ENCODE peak calls at places on chromosome 13, in ten cellular contexts. D is naive thymus-derived CD8-positive, alpha-beta T cell; S is HuH-7.5; K is NCI-H2029; J is stimulated activated naive CD4-positive, alpha-beta T cell; M is MM.1S; Y is body of pancreas; Z is lower lobe of right lung; H is substantia nigra; G is fibroblast of the aortic adventitia. N is an unnamed sample.

GRCh38 chr13:49636705-49637104 is 8.4 kb downstream of the ARL11 start:
- DNase-seq in D (no peak), G (no peak), K (no peak), M (no peak), H (no peak), S (no peak), J (no peak), Z (no peak), Y (no peak), N (no peak)

GRCh38 chr13:42420304-42420703 is 148.4 kb downstream of the AKAP11 start:
- DNase-seq in G (no peak), K (no peak), Y (no peak), J (no peak), S (no peak), Z (no peak), M (no peak), D (no peak), H (no peak), N (no peak)

GRCh38 chr13:36341718-36342117 is 4.5 kb downstream of the SPART start:
- DNase-seq in G (peak), J (no peak), H (no peak), Z (no peak), S (no peak), D (no peak), Y (no peak), M (no peak), K (no peak), N (peak)

GRCh38 chr13:25046274-25046984 is 49.5 kb upstream of the PABPC3 start:
- DNase-seq in D (no peak), H (no peak), J (no peak), S (no peak), Y (no peak), G (no peak), M (no peak), K (no peak), Z (no peak), N (no peak)

GRCh38 chr13:102394158-102395053 is 7.4 kb downstream of the FGF14 start:
- DNase-seq in G (peak), Y (peak), Z (peak), J (peak), D (peak), H (peak), K (peak), M (peak), S (peak), N (peak)

GRCh38 chr13:50631041-50631440 is 212.5 kb downstream of the DLEU7 start:
- DNase-seq in S (no peak), G (no peak), D (no peak), Y (no peak), K (no peak), M (no peak), H (no peak), J (no peak), Z (no peak), N (no peak)

GRCh38 chr13:48857576-48857975 is 118.1 kb upstream of the FNDC3A start:
- DNase-seq in H (no peak), J (no peak), K (no peak), S (no peak), Z (no peak), G (no peak), D (no peak), Y (no peak), M (no peak), N (no peak)

GRCh38 chr13:69761581-69761980 is 346.0 kb upstream of the ATXN8OS start:
- DNase-seq in H (no peak), G (no peak), Z (no peak), M (no peak), J (no peak), S (no peak), Y (no peak), D (no peak), K (no peak), N (no peak)

GRCh38 chr13:79557666-79558065 is 76.7 kb downstream of the NDFIP2 start:
- DNase-seq in K (no peak), Z (no peak), G (no peak), D (no peak), H (no peak), M (no peak), S (no peak), J (no peak), Y (no peak), N (no peak)

GRCh38 chr13:79090552-79091159 is 315.4 kb downstream of the RBM26 start:
- DNase-seq in S (no peak), K (no peak), D (no peak), H (no peak), Y (no peak), M (no peak), J (no peak), G (no peak), Z (no peak), N (no peak)

GRCh38 chr13:28273919-28274318 is 135.6 kb downstream of the PAN3 start:
- DNase-seq in D (no peak), G (no peak), M (no peak), K (no peak), Z (no peak), S (no peak), Y (no peak), J (no peak), H (no peak), N (no peak)

GRCh38 chr13:101305981-101306411 is 110.3 kb downstream of the NALCN start:
- DNase-seq in J (no peak), Y (no peak), D (no peak), Z (no peak), K (no peak), M (no peak), G (no peak), S (no peak), H (no peak), N (no peak)

GRCh38 chr13:28429685-28430290 is 65.1 kb downstream of the FLT1 start:
- DNase-seq in S (no peak), H (no peak), D (no peak), J (no peak), G (no peak), Z (no peak), M (peak), K (no peak), Y (no peak), N (no peak)

GRCh38 chr13:111139874-111140561 is 24.9 kb downstream of the ARHGEF7 start:
- DNase-seq in Z (no peak), K (peak), Y (no peak), J (no peak), S (no peak), H (no peak), G (no peak), M (no peak), D (no peak), N (no peak)

GRCh38 chr13:101989798-101990350 is 412.0 kb downstream of the FGF14 start:
- DNase-seq in G (no peak), M (no peak), Z (no peak), D (no peak), J (no peak), K (no peak), S (no peak), Y (no peak), H (no peak), N (no peak)

GRCh38 chr13:49052801-49053200 is 77.1 kb downstream of the FNDC3A start:
- DNase-seq in G (no peak), Y (no peak), M (no peak), D (no peak), K (no peak), S (no peak), J (no peak), H (no peak), Z (no peak), N (peak)

GRCh38 chr13:52004508-52005183 is 6.6 kb downstream of the ATP7B start:
- DNase-seq in Y (no peak), K (no peak), G (no peak), M (no peak), Z (no peak), J (no peak), S (no peak), D (no peak), H (no peak), N (no peak)

GRCh38 chr13:104847863-104848262 is 1687.6 kb downstream of the EFNB2 start:
- DNase-seq in S (no peak), G (no peak), J (no peak), K (no peak), Z (no peak), D (no peak), Y (no peak), M (no peak), H (no peak), N (no peak)

GRCh38 chr13:95254341-95254740 is 46.9 kb downstream of the ABCC4 start:
- DNase-seq in K (no peak), M (no peak), Y (no peak), H (no peak), G (peak), J (no peak), Z (no peak), D (no peak), S (no peak), N (no peak)

GRCh38 chr13:30744056-30744684 is 8.8 kb downstream of the ALOX5AP start:
- DNase-seq in K (no peak), J (no peak), H (no peak), M (peak), G (no peak), S (no peak), Z (peak), Y (no peak), D (peak), N (peak)

GRCh38 chr13:110648155-110648819 is 32.9 kb downstream of the NAXD start:
- DNase-seq in H (no peak), D (no peak), Y (no peak), J (no peak), Z (no peak), M (no peak), K (no peak), G (no peak), S (no peak), N (no peak)

GRCh38 chr13:98433654-98434053 is 143.3 kb downstream of the STK24 start:
- DNase-seq in Y (no peak), D (no peak), H (no peak), Z (no peak), M (no peak), J (no peak), K (no peak), G (no peak), S (no peak), N (no peak)

GRCh38 chr13:108897955-108898354 is 268.5 kb downstream of the MYO16 start:
- DNase-seq in H (no peak), S (no peak), Z (no peak), K (no peak), G (no peak), D (no peak), Y (no peak), J (no peak), M (no peak), N (no peak)

GRCh38 chr13:76754414-76754813 is 131.8 kb downstream of the KCTD12 start:
- DNase-seq in J (no peak), H (no peak), M (no peak), K (no peak), G (peak), Z (no peak), Y (peak), D (no peak), S (no peak), N (peak)

GRCh38 chr13:23470706-23471610 is 37.5 kb upstream of the SACS start:
- DNase-seq in Z (no peak), H (no peak), J (no peak), M (no peak), D (no peak), K (no peak), G (no peak), S (no peak), Y (no peak), N (no peak)

GRCh38 chr13:112169941-112170822 is 103.2 kb downstream of the SOX1 start:
- DNase-seq in M (no peak), Z (no peak), Y (no peak), G (no peak), J (no peak), K (no peak), H (no peak), S (no peak), D (no peak), N (no peak)

GRCh38 chr13:35797244-35797643 is 320.8 kb upstream of the MAB21L1 start:
- DNase-seq in G (no peak), K (no peak), M (no peak), Y (no peak), D (no peak), S (no peak), Z (no peak), H (no peak), J (no peak), N (no peak)

GRCh38 chr13:112748947-112749346 is 59.1 kb downstream of the ATP11A start:
- DNase-seq in M (no peak), D (no peak), K (no peak), Y (peak), G (peak), J (no peak), Z (no peak), S (no peak), H (peak), N (no peak)

GRCh38 chr13:107447591-107447990 is 767.7 kb downstream of the LIG4 start:
- DNase-seq in D (no peak), S (no peak), H (no peak), J (no peak), Y (no peak), M (no peak), K (no peak), G (no peak), Z (no peak), N (no peak)

GRCh38 chr13:111399776-111400505 is 79.5 kb downstream of the TEX29 start:
- DNase-seq in Z (no peak), K (no peak), D (no peak), H (no peak), G (no peak), S (no peak), Y (no peak), J (no peak), M (no peak), N (no peak)

GRCh38 chr13:81318231-81319019 is 977.5 kb upstream of the SPRY2 start:
- DNase-seq in Z (no peak), K (no peak), S (no peak), J (no peak), D (no peak), H (no peak), M (no peak), Y (no peak), G (no peak), N (no peak)

GRCh38 chr13:86409466-86410241 is 610.4 kb upstream of the SLITRK6 start:
- DNase-seq in S (no peak), H (no peak), Z (no peak), D (no peak), M (no peak), K (no peak), G (no peak), Y (no peak), J (no peak), N (no peak)

GRCh38 chr13:59689057-59689456 is 474.7 kb downstream of the DIAPH3 start:
- DNase-seq in D (no peak), J (no peak), S (no peak), Z (no peak), H (no peak), K (no peak), M (no peak), Y (no peak), G (no peak), N (no peak)

GRCh38 chr13:107203146-107203847 is 635.4 kb upstream of the ARGLU1 start:
- DNase-seq in K (no peak), Y (no peak), H (no peak), D (no peak), J (no peak), S (peak), Z (no peak), M (no peak), G (peak), N (peak)

GRCh38 chr13:38824342-38824741 is 137.5 kb downstream of the FREM2 start:
- DNase-seq in M (no peak), Z (no peak), D (no peak), K (no peak), G (no peak), H (no peak), J (no peak), S (no peak), Y (no peak), N (no peak)

N was measured in fibroblast of lung.